ENCODE peak calls at places on chromosome 13, in eight cellular contexts. G is fibroblast of the aortic adventitia, A is PC-9, F is stomach, Y is fibroblast of mammary gland, D is spleen, B is mammary epithelial cell, C is heart left ventricle. N is an unnamed sample.

GRCh38 chr13:41720839-41721561 is 239.9 kb downstream of the VWA8 start:
- DNase-seq in F (no peak), Y (no peak), C (no peak), D (no peak), G (no peak), A (peak; percentile 85), B (peak; percentile 73), N (no peak)

GRCh38 chr13:110872768-110873638 is 41.9 kb downstream of the ANKRD10 start:
- DNase-seq in Y (no peak), G (no peak), D (peak; percentile 52), A (no peak), F (no peak), B (no peak), C (no peak), N (no peak)

GRCh38 chr13:98548230-98548629 is 28.7 kb downstream of the STK24 start:
- DNase-seq in D (no peak), Y (peak; percentile 50), G (no peak), F (no peak), B (no peak), C (no peak), A (no peak), N (no peak)

GRCh38 chr13:26660185-26660584 is 100.4 kb downstream of the GPR12 start:
- DNase-seq in G (no peak), C (no peak), D (no peak), F (no peak), Y (no peak), B (no peak), A (no peak), N (no peak)

GRCh38 chr13:105817011-105817410 is 718.5 kb downstream of the EFNB2 start:
- DNase-seq in C (no peak), F (no peak), Y (no peak), A (peak; percentile 95), G (no peak), B (peak; percentile 15), D (no peak), N (no peak)

GRCh38 chr13:111115841-111116500 is 861 bp downstream of the ARHGEF7 start:
- DNase-seq in F (no peak), D (no peak), B (no peak), Y (peak; percentile 91), C (peak; percentile 76), G (peak; percentile 87), A (no peak), N (peak; percentile 89)

GRCh38 chr13:21100211-21100610 is 38.8 kb upstream of the LATS2 start:
- DNase-seq in B (no peak), F (no peak), D (no peak), A (no peak), Y (no peak), G (no peak), C (no peak), N (no peak)

GRCh38 chr13:87669379-87669978 is 1.7 kb upstream of the SLITRK5 start:
- DNase-seq in A (peak; percentile 43), C (no peak), G (peak; percentile 6), B (no peak), Y (peak; percentile 31), D (no peak), F (no peak), N (no peak)

GRCh38 chr13:22049384-22049783 is 378.5 kb downstream of the FGF9 start:
- DNase-seq in C (no peak), G (no peak), Y (no peak), B (no peak), D (no peak), F (no peak), A (no peak), N (peak; percentile 38)

GRCh38 chr13:77623797-77624196 is 73.7 kb upstream of the SLAIN1 start:
- DNase-seq in A (no peak), B (no peak), D (no peak), C (no peak), F (no peak), Y (no peak), G (no peak), N (no peak)

GRCh38 chr13:84844473-84844872 is 954.7 kb downstream of the SLITRK6 start:
- DNase-seq in B (peak; percentile 9), D (no peak), F (no peak), Y (no peak), G (no peak), A (no peak), C (no peak), N (no peak)

GRCh38 chr13:77040076-77040475 is 13.1 kb upstream of the FBXL3 start:
- DNase-seq in C (no peak), B (no peak), A (no peak), G (no peak), F (no peak), D (no peak), Y (no peak), N (no peak)

GRCh38 chr13:99922631-99923404 is 48.7 kb downstream of the ZIC5 start:
- DNase-seq in G (no peak), D (no peak), Y (no peak), F (peak; percentile 78), C (no peak), B (no peak), A (no peak), N (no peak)

GRCh38 chr13:113080361-113080831 is 25.2 kb upstream of the F7 start:
- DNase-seq in B (no peak), Y (no peak), G (no peak), D (peak; percentile 67), F (no peak), C (peak; percentile 18), A (no peak), N (no peak)

GRCh38 chr13:83065136-83065535 is 817.1 kb downstream of the SLITRK1 start:
- DNase-seq in Y (peak; percentile 95), D (no peak), A (no peak), F (no peak), B (peak; percentile 45), C (no peak), G (peak; percentile 96), N (peak; percentile 92)

GRCh38 chr13:56906909-56907308 is 233.8 kb upstream of the PRR20A start:
- DNase-seq in G (no peak), Y (no peak), F (no peak), A (no peak), B (no peak), C (no peak), D (no peak), N (no peak)

GRCh38 chr13:42653694-42654093 is 79.7 kb downstream of the TNFSF11 start:
- DNase-seq in D (no peak), G (no peak), C (no peak), B (no peak), F (no peak), A (no peak), Y (no peak), N (no peak)

GRCh38 chr13:40477623-40478608 is 188.5 kb downstream of the FOXO1 start:
- DNase-seq in D (no peak), G (peak; percentile 57), A (no peak), Y (no peak), C (peak; percentile 68), B (no peak), F (no peak), N (no peak)
- H3K4me3 ChIP-seq in D (no peak overlapping the region), G (no peak overlapping the region), A (no peak overlapping the region), Y (no peak overlapping the region), C (no peak overlapping the region), B (no peak overlapping the region), F (no peak overlapping the region), N (no peak overlapping the region)

GRCh38 chr13:24225930-24226329 is 65.4 kb downstream of the SPATA13 start:
- DNase-seq in B (no peak), F (no peak), D (no peak), A (no peak), G (no peak), Y (no peak), C (no peak), N (no peak)

GRCh38 chr13:24226762-24227161 is 66.2 kb downstream of the SPATA13 start:
- DNase-seq in G (no peak), C (no peak), B (no peak), Y (no peak), A (no peak), F (no peak), D (no peak), N (no peak)

GRCh38 chr13:24230428-24231072 is 70.0 kb downstream of the SPATA13 start:
- DNase-seq in D (no peak), A (no peak), F (no peak), B (no peak), G (no peak), Y (no peak), C (no peak), N (no peak)

GRCh38 chr13:24232037-24232436 is 71.5 kb downstream of the SPATA13 start:
- DNase-seq in A (no peak), B (no peak), F (no peak), Y (no peak), G (no peak), D (no peak), C (no peak), N (no peak)

GRCh38 chr13:24228852-24229458 is 68.4 kb downstream of the SPATA13 start:
- DNase-seq in G (peak; percentile 85), C (no peak), A (peak; percentile 38), B (peak; percentile 37), F (no peak), D (no peak), Y (peak; percentile 76), N (peak; percentile 77)
- TF ChIP-seq CTCF in G (peak; percentile 93), C (peak; percentile 90), A (peak; percentile 90), B (peak; percentile 88), F (no peak), D (peak; percentile 79), Y (peak; percentile 97), N (peak; percentile 97)

DNA sequence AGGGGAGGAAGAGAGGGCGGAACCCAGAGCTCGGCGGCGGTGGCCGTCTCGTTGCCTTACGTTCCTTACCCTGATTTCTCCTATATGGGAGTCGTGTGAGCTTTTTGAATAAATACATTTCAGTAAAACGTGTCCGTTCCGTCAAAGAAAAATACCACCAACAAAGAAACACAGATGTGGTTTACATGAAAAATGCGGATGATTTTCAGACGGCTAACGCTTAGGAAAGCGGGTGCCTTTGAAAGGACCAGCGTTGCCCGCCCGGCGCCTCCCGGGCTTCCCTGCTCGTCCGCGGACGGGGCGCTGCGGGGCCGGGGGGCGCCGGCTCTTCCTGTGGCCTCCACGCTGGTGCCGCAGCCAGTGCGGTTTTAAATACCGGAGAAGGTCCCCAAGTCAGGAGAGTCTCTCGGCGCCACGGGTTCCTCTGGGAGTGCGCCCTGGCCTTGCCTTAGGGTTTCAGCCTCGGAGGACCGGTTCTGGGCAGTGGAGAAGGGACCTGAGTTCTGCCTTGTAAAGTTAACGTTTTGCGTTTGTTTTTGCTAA is 813 bp downstream of the UPF3A start:
- DNase-seq in D (peak; percentile 90), G (peak; percentile 68), F (peak; percentile 47), A (peak; percentile 72), Y (peak; percentile 61), B (peak; percentile 81), C (peak; percentile 40), N (no peak)
- H3K4me3 ChIP-seq in D (peak overlapping the region; percentile 88), G (peak overlapping the region; percentile 86), F (peak overlapping the region; percentile 84), A (peak overlapping the region; percentile 77), Y (peak overlapping the region; percentile 80), B (peak overlapping the region; percentile 97), C (peak overlapping the region; percentile 57), N (peak overlapping the region; percentile 79)

DNA sequence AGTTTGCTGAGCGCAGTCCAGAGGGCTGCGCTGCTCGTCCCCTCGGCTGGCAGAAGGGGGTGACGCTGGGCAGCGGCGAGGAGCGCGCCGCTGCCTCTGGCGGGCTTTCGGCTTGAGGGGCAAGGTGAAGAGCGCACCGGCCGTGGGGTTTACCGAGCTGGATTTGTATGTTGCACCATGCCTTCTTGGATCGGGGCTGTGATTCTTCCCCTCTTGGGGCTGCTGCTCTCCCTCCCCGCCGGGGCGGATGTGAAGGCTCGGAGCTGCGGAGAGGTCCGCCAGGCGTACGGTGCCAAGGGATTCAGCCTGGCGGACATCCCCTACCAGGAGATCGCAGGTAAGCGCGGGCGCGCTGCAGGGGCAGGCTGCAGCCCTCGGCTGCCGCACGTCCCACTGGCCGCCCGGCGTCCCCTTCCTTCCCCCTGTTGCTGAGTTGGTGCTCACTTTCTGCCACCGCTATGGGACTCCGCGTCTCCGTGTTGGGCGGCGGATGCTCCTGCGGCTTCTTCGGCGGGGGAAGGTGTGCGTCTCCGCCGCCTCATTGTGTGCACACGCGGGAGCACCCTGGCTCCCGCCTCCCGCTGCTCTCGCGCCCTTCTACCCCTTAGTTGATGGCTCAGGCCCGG is 786 bp downstream of the GPC6 start:
- DNase-seq in Y (peak; percentile 46), C (no peak), A (no peak), D (no peak), G (peak; percentile 60), F (no peak), B (peak; percentile 81), N (peak; percentile 54)
- TF ChIP-seq CTCF in Y (no peak), C (no peak), A (no peak), D (no peak), G (peak; percentile 22), F (no peak), B (peak; percentile 7), N (no peak)